ENCODE peak calls at places on chromosomes 16 and 17, in seven cellular contexts. C is right lobe of liver, E is colonic mucosa, A is ovary, I is upper lobe of right lung, H is adipocyte, M is MM.1S. X is an unnamed sample. For H3K4me1, the result is how much of the 10 kb centered on the place peaks cover.

GRCh38 chr16:79658301-79659001 is 57.9 kb upstream of the MAF start:
- DNase-seq in C (no peak), A (peak), H (peak), M (no peak), E (no peak), I (no peak), X (peak)

GRCh38 chr17:79678091-79678731 is 52.5 kb upstream of the ENPP7 start:
- DNase-seq in M (no peak), C (no peak), A (no peak), H (no peak), E (no peak), I (no peak), X (no peak)

GRCh38 chr16:48447940-48448536 is 62.8 kb upstream of the SIAH1 start:
- DNase-seq in E (peak), M (no peak), C (no peak), I (no peak), H (no peak), A (no peak), X (no peak)

GRCh38 chr16:85238233-85238647 is 126.0 kb upstream of the CIBAR2 start:
- DNase-seq in M (no peak), C (no peak), E (peak), I (peak), H (peak), A (peak), X (no peak)

GRCh38 chr17:72681844-72682243 is 410.6 kb downstream of the SLC39A11 start:
- DNase-seq in A (no peak), I (no peak), M (no peak), H (no peak), E (no peak), C (no peak), X (no peak)

GRCh38 chr17:71338396-71338795 is 782.4 kb upstream of the SOX9 start:
- DNase-seq in I (no peak), H (peak), E (peak), A (no peak), C (no peak), M (peak), X (no peak)

GRCh38 chr17:70366421-70366820 is 197.1 kb downstream of the KCNJ2 start:
- DNase-seq in M (no peak), C (no peak), H (no peak), I (no peak), A (no peak), E (no peak), X (no peak)

GRCh38 chr17:4769628-4770027 is 2.1 kb upstream of the TM4SF5 start:
- DNase-seq in C (no peak), M (no peak), A (no peak), I (no peak), E (no peak), H (peak), X (no peak)

GRCh38 chr17:7644768-7645167 is 6.0 kb upstream of the ATP1B2 start:
- DNase-seq in E (no peak), A (no peak), C (no peak), H (no peak), M (no peak), I (no peak), X (no peak)

GRCh38 chr17:57424777-57425188 is 168.5 kb downstream of the MSI2 start:
- DNase-seq in C (no peak), I (peak), A (no peak), H (no peak), E (peak), M (no peak), X (no peak)

GRCh38 chr17:4533522-4534502 is 21.4 kb downstream of the MYBBP1A start:
- DNase-seq in E (peak), A (no peak), H (no peak), I (no peak), C (peak), M (no peak), X (no peak)

GRCh38 chr16:346587-346986 is 5.9 kb downstream of the AXIN1 start:
- DNase-seq in C (no peak), M (no peak), I (no peak), H (no peak), E (no peak), A (no peak), X (peak)

GRCh38 chr16:529012-529575 is 1.6 kb downstream of the CAPN15 start:
- DNase-seq in I (no peak), H (no peak), E (no peak), M (no peak), A (no peak), C (no peak), X (no peak)

DNA sequence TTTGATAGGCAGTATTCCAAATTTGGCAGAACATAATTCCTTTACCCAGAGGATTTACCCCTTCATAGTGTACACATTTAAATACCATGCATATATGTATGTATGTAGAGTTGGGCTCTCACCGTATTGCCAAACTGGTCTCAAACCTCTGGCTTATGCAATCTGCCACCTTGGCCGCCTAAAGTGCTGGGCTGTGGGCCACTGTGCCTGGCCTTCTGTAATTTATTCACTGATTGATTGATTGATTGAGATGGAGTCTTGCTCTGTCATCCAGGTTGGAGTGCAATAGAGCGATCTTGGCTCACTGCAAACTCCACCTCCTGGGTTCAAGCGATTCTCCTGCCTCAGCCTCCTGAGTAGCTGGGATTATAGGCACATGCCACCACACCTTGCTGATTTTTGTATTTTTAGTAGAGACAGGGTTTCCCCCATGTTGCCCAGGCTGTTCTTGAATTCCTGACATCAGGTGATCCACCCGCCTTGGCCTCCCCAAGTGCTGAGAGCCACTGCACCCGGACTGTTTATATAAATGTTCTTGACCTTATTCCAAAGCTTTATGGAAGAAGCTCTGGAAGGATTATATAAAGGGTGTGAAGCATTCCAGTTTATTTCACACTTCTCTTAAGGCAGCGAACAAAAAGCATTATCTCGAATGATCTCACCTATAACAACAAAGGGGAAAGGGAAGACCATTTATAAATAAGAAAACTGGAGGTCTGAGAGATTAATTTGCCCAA is 14.8 kb downstream of the GLG1 start:
- DNase-seq in H (no peak), I (no peak), M (no peak), E (no peak), C (peak), A (no peak), X (no peak)
- H3K4me1 ChIP-seq in H (under half), I (under half), M (under half), E (under half), C (under half), A (under half), X (under half)

GRCh38 chr17:41654908-41655607 is 30.7 kb upstream of the KRT17 start:
- DNase-seq in E (no peak), M (no peak), A (no peak), C (no peak), I (no peak), H (no peak), X (no peak)

GRCh38 chr17:41657164-41657754 is 31.4 kb upstream of the EIF1 start:
- DNase-seq in M (no peak), I (no peak), A (no peak), H (no peak), C (no peak), E (no peak), X (no peak)

GRCh38 chr17:41654134-41654907 is 29.9 kb upstream of the KRT17 start:
- DNase-seq in A (no peak), E (peak), M (no peak), I (peak), H (no peak), C (no peak), X (peak)

GRCh38 chr17:41656249-41657023 is 32.1 kb upstream of the KRT17 start:
- DNase-seq in C (no peak), I (no peak), H (no peak), E (no peak), M (no peak), A (no peak), X (no peak)

GRCh38 chr17:41655611-41656111 is 31.3 kb upstream of the KRT17 start:
- DNase-seq in E (peak), A (no peak), H (no peak), I (peak), M (no peak), C (no peak), X (peak)
- H3K4me1 ChIP-seq in E (under half), A (under half), H (under half), I (under half), M (under half), C (under half), X (half or more)

DNA sequence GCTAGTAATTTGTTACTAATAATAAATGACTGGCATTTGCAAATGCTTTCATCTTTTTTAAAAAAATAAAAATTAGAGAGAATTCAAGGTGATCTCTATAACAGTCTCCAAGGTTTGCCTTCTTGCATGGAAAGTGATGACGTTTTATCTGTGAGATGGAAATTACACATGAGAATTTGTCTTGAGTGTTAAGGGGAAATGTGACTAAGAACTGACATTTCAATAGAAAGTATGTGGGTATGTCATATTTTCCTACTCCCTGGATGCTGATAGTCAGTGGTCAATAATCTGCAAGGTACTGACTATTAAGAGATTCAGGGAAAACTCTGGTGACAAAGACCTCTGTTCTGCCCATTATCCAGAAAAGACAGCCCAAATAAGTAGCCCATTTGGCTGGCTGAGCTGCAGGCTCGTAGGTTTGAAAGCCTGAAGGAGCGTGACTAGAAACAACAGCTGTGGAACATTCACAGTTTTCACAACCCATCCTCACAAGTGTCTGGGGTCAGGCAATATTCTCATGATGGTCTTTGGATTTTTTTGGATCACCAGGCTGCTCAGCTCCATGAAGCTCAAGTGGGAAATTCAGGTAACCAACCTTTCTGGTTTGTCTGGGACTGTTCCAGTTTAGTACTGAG is 49.7 kb upstream of the WSCD1 start:
- DNase-seq in C (no peak), E (no peak), I (no peak), M (no peak), A (no peak), H (no peak), X (no peak)
- H3K4me1 ChIP-seq in C (under half), E (under half), I (under half), M (under half), A (under half), H (under half), X (under half)

DNA sequence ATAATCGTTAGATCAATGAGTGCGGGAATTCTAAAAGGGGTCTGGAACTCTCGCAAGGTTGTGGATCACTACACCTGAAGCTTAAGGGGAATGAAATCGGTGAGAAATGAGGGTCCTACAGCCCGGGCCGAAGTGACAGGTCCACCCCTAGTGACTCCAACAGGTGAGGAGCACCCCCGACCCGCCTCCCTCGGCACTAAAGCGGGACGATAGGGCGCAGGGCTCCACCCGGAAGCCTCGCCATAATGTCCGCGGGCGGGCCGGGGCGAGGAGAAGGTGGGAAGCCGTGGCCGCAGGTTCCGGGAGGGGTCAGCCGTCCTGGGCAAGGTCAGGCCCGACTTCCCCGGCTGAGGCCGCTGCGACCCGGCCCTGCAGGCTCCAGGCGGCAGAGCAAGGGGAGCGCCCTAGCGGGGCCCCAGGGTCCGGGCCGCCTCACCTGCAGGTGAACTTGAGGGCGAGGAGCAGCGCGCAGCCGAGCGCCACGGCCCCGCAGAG is 569 bp downstream of the TXNDC11 start:
- DNase-seq in H (no peak), E (peak), C (peak), M (peak), I (peak), A (peak), X (peak)
- H3K4me1 ChIP-seq in H (under half), E (under half), C (under half), M (under half), I (under half), A (under half), X (under half)

GRCh38 chr16:50308237-50308965 is 42.0 kb downstream of the ADCY7 start:
- DNase-seq in C (no peak), H (no peak), I (no peak), M (no peak), A (no peak), E (no peak), X (peak)
- H3K4me1 ChIP-seq in C (under half), H (under half), I (under half), M (under half), A (under half), E (under half), X (under half)

DNA sequence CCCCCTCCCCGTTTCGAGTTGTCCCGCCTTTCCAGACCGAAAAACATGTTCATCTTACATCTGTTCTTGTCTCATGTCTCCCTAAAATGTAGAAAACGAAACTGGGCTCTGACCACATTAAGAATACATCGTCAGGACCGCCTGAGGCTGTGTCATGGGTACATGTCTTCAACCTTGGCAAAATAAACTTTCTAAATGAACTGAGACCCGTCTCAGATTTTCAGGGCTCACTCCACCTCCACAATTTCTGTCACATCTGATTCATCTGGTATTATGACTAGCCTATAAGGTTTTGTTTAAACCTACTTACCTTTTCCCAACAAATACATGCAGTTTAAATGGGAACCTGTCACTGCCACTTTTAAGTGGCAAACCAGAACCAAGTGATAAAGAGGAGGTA is 621 bp downstream of the SDR42E1 start:
- DNase-seq in A (no peak), E (no peak), I (no peak), M (peak), H (no peak), C (no peak), X (no peak)
- H3K4me1 ChIP-seq in A (under half), E (under half), I (under half), M (under half), H (under half), C (under half), X (under half)

DNA sequence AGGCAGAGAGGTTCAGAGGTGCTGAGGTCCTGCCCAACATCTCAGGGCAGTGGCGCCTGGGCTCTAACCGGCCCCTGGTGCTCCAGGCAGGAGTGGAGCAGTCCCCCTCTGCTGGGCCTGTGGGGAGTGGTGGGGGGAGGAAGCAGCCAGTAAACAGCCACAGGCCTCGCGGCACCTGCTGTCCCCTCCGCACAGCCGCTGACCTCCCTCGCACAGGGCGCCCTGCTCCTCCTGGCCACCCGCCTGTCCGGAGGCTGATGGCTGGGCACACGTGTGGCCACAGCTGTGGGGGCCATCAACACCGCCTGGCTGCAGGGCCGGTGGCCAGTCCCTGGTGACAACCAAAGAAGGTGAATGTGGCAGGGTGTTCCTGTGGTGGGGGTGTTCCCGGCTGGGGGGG is 36.8 kb upstream of the PABPN1L start:
- DNase-seq in I (no peak), A (no peak), C (no peak), M (no peak), E (no peak), H (no peak), X (no peak)
- H3K4me1 ChIP-seq in I (under half), A (under half), C (under half), M (under half), E (under half), H (under half), X (under half)

GRCh38 chr16:67195676-67196075 is 3.3 kb upstream of the ELMO3 start:
- DNase-seq in H (no peak), C (no peak), A (no peak), E (no peak), I (no peak), M (no peak), X (no peak)
- H3K4me1 ChIP-seq in H (under half), C (under half), A (under half), E (under half), I (under half), M (under half), X (under half)

GRCh38 chr16:57958544-57958943 is 12.4 kb downstream of the CNGB1 start:
- DNase-seq in M (no peak), H (no peak), C (no peak), A (no peak), E (no peak), I (no peak), X (no peak)

GRCh38 chr16:57957396-57958392 is 13.2 kb downstream of the CNGB1 start:
- DNase-seq in E (no peak), M (no peak), H (no peak), C (no peak), I (peak), A (no peak), X (no peak)

GRCh38 chr16:57956270-57956808 is 14.6 kb downstream of the CNGB1 start:
- DNase-seq in H (no peak), A (no peak), M (no peak), I (no peak), E (no peak), C (no peak), X (no peak)

GRCh38 chr16:57955572-57955971 is 15.4 kb downstream of the CNGB1 start:
- DNase-seq in I (peak), C (peak), E (no peak), M (no peak), A (no peak), H (no peak), X (no peak)

DNA sequence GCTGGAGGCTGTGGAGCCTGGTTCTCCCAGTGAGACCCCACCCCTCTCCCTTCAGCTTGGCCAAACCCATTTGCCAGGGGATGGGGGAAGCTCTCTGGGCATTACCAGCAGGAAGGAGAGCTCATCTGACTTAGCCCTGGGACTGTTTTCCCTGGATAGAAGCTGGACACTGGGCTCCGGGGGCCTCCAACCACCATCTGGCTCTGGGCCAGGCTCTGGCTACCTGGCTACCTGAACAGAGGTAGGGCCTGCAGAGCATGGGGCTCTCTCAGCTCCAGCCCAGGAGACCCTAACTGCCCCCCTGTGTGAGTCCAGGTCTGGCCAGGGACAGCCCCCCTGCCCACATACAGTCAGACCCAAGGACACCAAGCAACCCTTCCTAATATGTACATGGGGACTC is 14.0 kb downstream of the CNGB1 start:
- DNase-seq in I (peak), C (no peak), H (no peak), A (no peak), M (no peak), E (no peak), X (no peak)
- H3K4me1 ChIP-seq in I (under half), C (under half), H (under half), A (under half), M (under half), E (under half), X (under half)